ENCODE peak calls at places on chromosome 16, in six cellular contexts. S is NB4, Y is bronchial epithelial cell, E is upper lobe of left lung, A is PC-9, U is BE2C. P is an unnamed sample.

GRCh38 chr16:87320510-87321227 is 3.5 kb upstream of the C16orf95 start:
- DNase-seq in S (no peak), U (no peak), E (no peak), A (no peak), Y (no peak), P (no peak)

GRCh38 chr16:81633147-81633619 is 145.9 kb upstream of the PLCG2 start:
- DNase-seq in U (no peak), E (no peak), A (no peak), S (no peak), Y (no peak), P (no peak)

GRCh38 chr16:69709456-69710084 is 16.8 kb downstream of the NQO1 start:
- DNase-seq in A (peak; percentile 51), E (no peak), S (peak; percentile 76), U (no peak), Y (peak; percentile 70), P (peak; percentile 81)

GRCh38 chr16:57667526-57668258 is 414 bp upstream of the ADGRG3 start:
- DNase-seq in S (peak; percentile 85), E (no peak), A (peak; percentile 44), U (no peak), Y (no peak), P (no peak)

GRCh38 chr16:68605746-68606145 is 39.4 kb upstream of the CDH3 start:
- DNase-seq in E (no peak), A (no peak), U (no peak), Y (peak; percentile 98), S (no peak), P (no peak)

GRCh38 chr16:86018487-86018886 is 119.5 kb downstream of the IRF8 start:
- DNase-seq in A (no peak), Y (no peak), U (no peak), S (peak; percentile 97), E (no peak), P (no peak)

GRCh38 chr16:27046958-27047357 is 19.8 kb upstream of the C16orf82 start:
- DNase-seq in E (no peak), Y (no peak), U (no peak), A (no peak), S (no peak), P (no peak)

GRCh38 chr16:62639890-62640289 is 603.7 kb upstream of the CDH8 start:
- DNase-seq in A (no peak), U (no peak), Y (no peak), S (no peak), E (no peak), P (no peak)

GRCh38 chr16:12869681-12870427 is 31.5 kb upstream of the SHISA9 start:
- DNase-seq in E (no peak), S (no peak), U (no peak), A (peak; percentile 74), Y (no peak), P (no peak)

GRCh38 chr16:27199235-27199586 is 4.1 kb upstream of the KDM8 start:
- DNase-seq in U (no peak), S (no peak), Y (no peak), A (no peak), E (no peak), P (no peak)

GRCh38 chr16:30619643-30620042 is 9.5 kb upstream of the ZNF689 start:
- DNase-seq in S (no peak), Y (no peak), U (no peak), A (no peak), E (no peak), P (no peak)

GRCh38 chr16:51731160-51731559 is 580.1 kb upstream of the SALL1 start:
- DNase-seq in E (no peak), U (no peak), S (no peak), A (no peak), Y (no peak), P (peak; percentile 57)

GRCh38 chr16:50548659-50549560 is 714 bp downstream of the NKD1 start:
- DNase-seq in U (no peak), S (no peak), Y (no peak), A (no peak), E (peak; percentile 72), P (peak; percentile 20)
- H3K4me3 ChIP-seq in U (peak overlapping the region; percentile 39), S (peak overlapping the region; percentile 39), Y (peak overlapping the region; percentile 52), A (peak overlapping the region; percentile 56), E (peak overlapping the region; percentile 94), P (peak overlapping the region; percentile 53)

GRCh38 chr16:3982216-3982615 is 101.7 kb upstream of the CREBBP start:
- DNase-seq in U (no peak), A (no peak), Y (no peak), S (no peak), E (no peak), P (no peak)
- H3K4me3 ChIP-seq in U (no peak overlapping the region), A (no peak overlapping the region), Y (no peak overlapping the region), S (no peak overlapping the region), E (no peak overlapping the region), P (no peak overlapping the region)

DNA sequence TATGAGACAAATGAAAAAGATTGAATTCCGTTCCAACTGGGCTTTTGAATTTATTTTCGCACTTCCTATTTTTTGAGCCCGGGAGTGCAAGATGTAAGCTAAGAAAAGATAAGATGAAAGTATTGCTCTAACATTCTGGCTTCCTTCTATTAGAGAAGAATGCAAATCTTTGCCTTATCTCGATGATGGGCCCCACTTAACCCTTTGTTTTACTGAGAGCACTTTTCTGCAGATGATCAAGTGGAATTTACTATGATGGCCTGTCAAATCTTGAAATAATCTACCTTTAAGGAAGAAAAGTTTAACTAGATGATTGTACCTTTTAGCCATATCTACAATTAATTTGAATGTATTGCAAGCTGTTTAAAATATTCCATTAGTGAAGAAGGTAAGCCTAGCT is 96.4 kb downstream of the WWOX start:
- DNase-seq in Y (no peak), A (no peak), U (no peak), S (no peak), E (no peak), P (no peak)
- H3K4me3 ChIP-seq in Y (no peak overlapping the region), A (no peak overlapping the region), U (no peak overlapping the region), S (no peak overlapping the region), E (no peak overlapping the region), P (no peak overlapping the region)

GRCh38 chr16:84283314-84284167 is 11.1 kb upstream of the WFDC1 start:
- DNase-seq in S (no peak), Y (no peak), U (no peak), A (no peak), E (no peak), P (no peak)
- H3K4me3 ChIP-seq in S (no peak overlapping the region), Y (no peak overlapping the region), U (no peak overlapping the region), A (no peak overlapping the region), E (no peak overlapping the region), P (no peak overlapping the region)

GRCh38 chr16:89256651-89257254 is 39.2 kb downstream of the ZNF778 start:
- DNase-seq in S (peak; percentile 62), U (peak; percentile 34), Y (peak; percentile 35), A (no peak), E (peak; percentile 92), P (peak; percentile 76)
- H3K4me3 ChIP-seq in S (no peak overlapping the region), U (no peak overlapping the region), Y (no peak overlapping the region), A (peak overlapping the region; percentile 33), E (peak overlapping the region; percentile 49), P (peak overlapping the region; percentile 46)

P was measured in A673.